ENCODE peak calls at places on chromosomes 11 and 22, in nine cellular contexts. K is fibroblast of lung, T is AG09319, O is RWPE1, Z is activated B cell treated with CpG ODN at 0.5 μM for 24 hours, S is neural crest cell, R is uterus, M is Calu3, H is PC-3. F is an unnamed sample.

GRCh38 chr11:132535830-132536229 is 996.5 kb downstream of the OPCML start:
- DNase-seq in K (no peak), T (no peak), O (no peak), Z (no peak), S (no peak), R (no peak), M (no peak), H (no peak), F (no peak)

GRCh38 chr11:110196241-110196754 is 100.1 kb downstream of the RDX start:
- DNase-seq in K (peak), T (peak), O (peak), Z (no peak), S (no peak), R (no peak), M (no peak), H (peak), F (no peak)

GRCh38 chr11:77580712-77581337 is 8.9 kb upstream of the AQP11 start:
- DNase-seq in K (peak), T (no peak), O (no peak), Z (no peak), S (no peak), R (no peak), M (no peak), H (peak), F (no peak)

GRCh38 chr11:70397336-70397982 is 870 bp upstream of the CTTN start:
- DNase-seq in K (peak), T (no peak), O (peak), Z (no peak), S (peak), R (no peak), M (no peak), H (no peak), F (no peak)

GRCh38 chr11:28209906-28210305 is 101.7 kb downstream of the METTL15 start:
- DNase-seq in K (no peak), T (peak), O (no peak), Z (no peak), S (no peak), R (no peak), M (no peak), H (no peak), F (no peak)

GRCh38 chr22:20186183-20186870 is 35.5 kb upstream of the CCDC188 start:
- DNase-seq in K (no peak), T (no peak), O (no peak), Z (no peak), S (no peak), R (no peak), M (no peak), H (no peak), F (no peak)

GRCh38 chr11:130390071-130390758 is 38.2 kb downstream of the ADAMTS8 start:
- DNase-seq in K (peak), T (peak), O (peak), Z (no peak), S (no peak), R (no peak), M (peak), H (peak), F (no peak)

GRCh38 chr22:38700789-38701628 is at the start of gene JOSD1:
- DNase-seq in K (peak), T (peak), O (peak), Z (peak), S (peak), R (peak), M (peak), H (peak), F (peak)

GRCh38 chr11:22730319-22730718 is 63.9 kb downstream of the GAS2 start:
- DNase-seq in K (no peak), T (no peak), O (peak), Z (no peak), S (no peak), R (no peak), M (peak), H (peak), F (no peak)

GRCh38 chr11:116833816-116834534 is 3.4 kb downstream of the APOA1 start:
- DNase-seq in K (no peak), T (no peak), O (no peak), Z (no peak), S (no peak), R (no peak), M (no peak), H (no peak), F (peak)

GRCh38 chr11:134632347-134633119 is 220.5 kb upstream of the B3GAT1 start:
- DNase-seq in K (no peak), T (no peak), O (no peak), Z (no peak), S (no peak), R (no peak), M (no peak), H (no peak), F (no peak)

GRCh38 chr22:19204640-19205039 is 26.1 kb upstream of the SLC25A1 start:
- DNase-seq in K (no peak), T (no peak), O (no peak), Z (no peak), S (no peak), R (no peak), M (no peak), H (no peak), F (no peak)

GRCh38 chr22:42188808-42189447 is 58.3 kb upstream of the CYP2D6 start:
- DNase-seq in K (peak), T (no peak), O (peak), Z (no peak), S (no peak), R (no peak), M (peak), H (peak), F (no peak)

GRCh38 chr11:8352852-8353505 is 89.3 kb upstream of the LMO1 start:
- DNase-seq in K (no peak), T (no peak), O (peak), Z (no peak), S (no peak), R (no peak), M (no peak), H (peak), F (no peak)

GRCh38 chr11:27201454-27202302 is 161.1 kb downstream of the BBOX1 start:
- DNase-seq in K (peak), T (no peak), O (peak), Z (no peak), S (no peak), R (peak), M (peak), H (peak), F (no peak)

GRCh38 chr22:22787805-22788459 is 99.7 kb upstream of the IGLL5 start:
- DNase-seq in K (peak), T (no peak), O (no peak), Z (peak), S (peak), R (peak), M (peak), H (peak), F (no peak)

DNA sequence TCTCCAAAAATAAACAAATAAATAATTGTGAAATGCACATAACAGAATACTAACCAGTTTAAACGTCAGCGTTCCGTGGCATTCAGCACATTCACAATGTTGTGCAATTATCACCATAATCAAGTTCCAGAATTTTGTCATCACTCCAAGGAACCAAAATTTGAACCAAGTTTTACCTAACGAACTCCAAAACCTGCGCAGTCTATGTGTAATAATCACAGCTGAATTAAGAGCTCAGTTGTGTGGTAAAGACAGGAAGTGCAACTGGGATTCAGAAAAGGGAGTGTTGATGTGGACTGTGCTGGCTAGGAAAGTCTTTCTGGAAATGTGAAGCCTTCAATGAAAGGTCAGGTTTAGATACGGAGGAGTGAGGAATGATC is 5.4 kb upstream of the MCAM start:
- DNase-seq in K (no peak), T (no peak), O (no peak), Z (no peak), S (no peak), R (no peak), M (no peak), H (peak), F (no peak)
- TF ChIP-seq CTCF in K (no peak), T (no peak), O (no peak), Z (no peak), S (no peak), R (no peak), M (no peak), H (no peak), F (no peak)

DNA sequence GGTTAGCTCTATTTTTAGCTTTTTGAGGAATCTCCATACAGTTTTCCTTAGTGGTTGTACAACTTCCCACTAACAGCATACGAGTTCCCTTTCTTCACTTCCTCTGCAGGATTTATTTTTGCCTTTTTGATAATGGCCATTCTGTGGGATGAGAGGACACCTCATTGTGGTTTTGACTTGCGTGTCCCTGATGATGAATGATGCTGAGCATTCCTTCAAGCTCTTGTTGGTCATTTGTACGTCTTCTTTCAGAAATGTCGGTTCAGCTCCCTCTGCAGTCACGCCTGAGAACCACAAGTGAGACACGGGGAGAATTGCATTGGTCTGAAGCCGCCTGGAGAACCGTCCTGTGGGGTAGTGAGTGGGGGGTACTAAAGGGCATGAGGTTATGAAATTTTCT is 2.0 kb upstream of the KRTAP5-10 start:
- DNase-seq in K (peak), T (peak), O (peak), Z (no peak), S (peak), R (no peak), M (peak), H (peak), F (no peak)
- TF ChIP-seq CTCF in K (peak), T (peak), O (no peak), Z (no peak), S (peak), R (no peak), M (no peak), H (peak), F (peak)

DNA sequence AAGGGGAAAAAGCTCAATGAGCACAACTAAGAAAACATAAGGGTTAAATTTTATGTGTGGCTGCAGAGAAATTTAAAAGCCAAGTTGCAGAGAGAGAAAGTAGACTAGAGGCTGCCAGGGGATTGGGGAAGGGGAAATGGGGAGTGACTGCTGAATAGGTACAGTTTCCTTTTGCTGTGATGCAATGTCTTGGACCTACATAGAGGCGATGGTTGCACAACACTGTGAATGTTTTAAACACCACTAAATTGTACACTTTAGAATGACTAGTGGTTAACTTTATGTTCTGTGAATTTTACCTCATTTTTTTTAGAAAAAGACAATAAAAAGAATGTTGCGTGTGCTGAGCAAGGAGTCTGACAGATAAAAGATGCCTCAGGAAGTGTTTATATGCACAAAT is 36.5 kb downstream of the TENM4 start:
- DNase-seq in K (no peak), T (no peak), O (no peak), Z (no peak), S (no peak), R (peak), M (no peak), H (no peak), F (no peak)
- TF ChIP-seq CTCF in K (no peak), T (no peak), O (no peak), Z (no peak), S (no peak), R (no peak), M (no peak), H (no peak), F (no peak)

GRCh38 chr11:64356498-64357411 is 2.2 kb upstream of the RPS6KA4 start:
- DNase-seq in K (peak), T (no peak), O (no peak), Z (no peak), S (peak), R (no peak), M (peak), H (peak), F (no peak)
- TF ChIP-seq CTCF in K (peak), T (peak), O (peak), Z (no peak), S (peak), R (no peak), M (no peak), H (peak), F (peak)

GRCh38 chr11:30586251-30587144 is at the start of gene MPPED2:
- DNase-seq in K (no peak), T (no peak), O (peak), Z (peak), S (peak), R (peak), M (peak), H (no peak), F (no peak)
- TF ChIP-seq CTCF in K (no peak), T (no peak), O (no peak), Z (no peak), S (peak), R (peak), M (peak), H (no peak), F (peak)

GRCh38 chr11:3775761-3776406 is 21.5 kb downstream of the NUP98 start:
- DNase-seq in K (no peak), T (no peak), O (no peak), Z (no peak), S (no peak), R (no peak), M (no peak), H (no peak), F (no peak)
- TF ChIP-seq CTCF in K (no peak), T (no peak), O (no peak), Z (no peak), S (no peak), R (no peak), M (no peak), H (peak), F (no peak)

DNA sequence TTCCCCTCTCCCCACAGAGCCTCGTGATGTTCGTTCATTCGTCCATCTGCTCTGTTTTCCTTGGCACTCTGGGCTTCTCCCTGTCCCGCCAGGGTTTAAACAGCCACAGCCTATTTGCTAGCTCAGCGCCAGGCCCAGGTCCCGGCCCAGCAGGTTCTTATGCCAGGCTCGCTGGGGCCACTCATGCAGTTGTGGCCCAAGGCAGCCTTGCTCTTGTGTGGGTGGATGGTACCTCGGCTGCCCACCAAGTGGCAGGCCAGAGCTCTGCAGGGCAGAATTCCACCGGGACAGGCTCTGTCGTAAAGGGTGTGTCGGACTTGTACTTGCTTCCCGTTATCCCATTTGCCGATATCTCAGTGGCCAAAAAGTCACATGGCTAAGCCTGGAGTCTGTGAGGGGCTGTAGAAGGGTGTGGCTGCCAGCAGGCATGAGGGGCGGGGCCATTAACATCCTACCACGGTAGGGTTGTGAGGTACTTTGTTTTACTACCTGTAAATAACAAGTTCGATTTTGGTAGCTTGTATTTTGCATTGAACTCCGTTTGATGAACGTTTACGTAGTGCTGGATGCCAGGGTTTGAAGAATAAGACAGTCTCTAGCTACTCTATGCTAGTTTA is 7.9 kb downstream of the FAM118A start:
- DNase-seq in K (peak), T (peak), O (no peak), Z (no peak), S (no peak), R (peak), M (peak), H (peak), F (no peak)
- TF ChIP-seq CTCF in K (peak), T (peak), O (peak), Z (no peak), S (peak), R (peak), M (peak), H (peak), F (no peak)

GRCh38 chr11:12354750-12355545 is 22.4 kb upstream of the PARVA start:
- DNase-seq in K (no peak), T (no peak), O (no peak), Z (no peak), S (no peak), R (no peak), M (no peak), H (no peak), F (no peak)
- TF ChIP-seq CTCF in K (no peak), T (no peak), O (no peak), Z (no peak), S (no peak), R (no peak), M (no peak), H (no peak), F (no peak)